ENCODE peak calls at places on chromosome 20, in nine cellular contexts. H, Y, J, X, V, M, Q, R and A are unnamed samples.

GRCh38 chr20:44056010-44056698 is 130.8 kb downstream of the JPH2 start:
- DNase-seq in M (no peak), V (peak), Q (peak), H (no peak), J (no peak), R (no peak), Y (peak), X (no peak), A (peak)

GRCh38 chr20:45823949-45824835 is 2.9 kb downstream of the TNNC2 start:
- DNase-seq in R (no peak), X (peak), Q (peak), V (peak), J (no peak), H (peak), M (no peak), Y (peak), A (peak)

GRCh38 chr20:56411759-56412472 is at the start of gene CASS4:
- DNase-seq in M (no peak), J (no peak), X (no peak), V (peak), H (no peak), R (peak), Q (peak), Y (no peak), A (peak)

GRCh38 chr20:63102720-63103375 is 96.1 kb upstream of the BHLHE23 start:
- DNase-seq in Y (peak), M (no peak), R (no peak), V (peak), H (peak), X (peak), Q (peak), J (no peak), A (peak)

GRCh38 chr20:35462351-35462750 is 7.0 kb downstream of the CEP250 start:
- DNase-seq in M (no peak), H (no peak), Y (no peak), Q (peak), X (no peak), R (no peak), V (no peak), J (no peak), A (no peak)

GRCh38 chr20:1331101-1331500 is 2.2 kb upstream of the SDCBP2 start:
- DNase-seq in V (no peak), Y (no peak), J (no peak), X (no peak), R (no peak), M (no peak), Q (no peak), H (no peak), A (no peak)

GRCh38 chr20:61575151-61575937 is 323.3 kb downstream of the CDH4 start:
- DNase-seq in Y (no peak), X (no peak), V (no peak), M (no peak), Q (no peak), J (no peak), H (no peak), R (no peak), A (no peak)

GRCh38 chr20:53883098-53883762 is 187.2 kb downstream of the BCAS1 start:
- DNase-seq in R (no peak), Q (no peak), X (no peak), V (peak), H (no peak), M (no peak), J (no peak), Y (no peak), A (no peak)

GRCh38 chr20:11850901-11851300 is 66.8 kb upstream of the BTBD3 start:
- DNase-seq in Y (no peak), Q (no peak), J (no peak), X (no peak), M (no peak), R (no peak), H (no peak), V (peak), A (no peak)